ENCODE peak calls at places on chromosomes 2 and 18, in six cellular contexts. One of them, this sample, is unnamed.

GRCh38 chr2:69253893-69254292 is 133.1 kb downstream of the GFPT1 start:
- DNase-seq in right atrium auricular region: peak; percentile 90
- DNase-seq in cardiac muscle cell: peak; percentile 100
- DNase-seq in HepG2: no peak
- DNase-seq in A549: peak; percentile 99
- DNase-seq in CD8-positive, alpha-beta T cell: no peak
- DNase-seq in this sample: no peak

GRCh38 chr2:24721470-24721869 is 71.7 kb downstream of the PTRHD1 start:
- DNase-seq in CD8-positive, alpha-beta T cell: no peak
- DNase-seq in HepG2: no peak
- DNase-seq in cardiac muscle cell: peak; percentile 88
- DNase-seq in A549: no peak
- DNase-seq in right atrium auricular region: peak; percentile 62
- DNase-seq in this sample: no peak

GRCh38 chr18:45760443-45761036 is 36.6 kb downstream of the SLC14A1 start:
- DNase-seq in CD8-positive, alpha-beta T cell: no peak
- DNase-seq in right atrium auricular region: no peak
- DNase-seq in cardiac muscle cell: no peak
- DNase-seq in A549: no peak
- DNase-seq in HepG2: no peak
- DNase-seq in this sample: no peak

GRCh38 chr2:20929721-20930120 is 106.8 kb upstream of the LDAH start:
- DNase-seq in A549: no peak
- DNase-seq in cardiac muscle cell: no peak
- DNase-seq in right atrium auricular region: no peak
- DNase-seq in CD8-positive, alpha-beta T cell: no peak
- DNase-seq in HepG2: peak; percentile 36
- DNase-seq in this sample: no peak

GRCh38 chr2:655626-656025 is 21.6 kb downstream of the TMEM18 start:
- DNase-seq in HepG2: no peak
- DNase-seq in right atrium auricular region: peak; percentile 30
- DNase-seq in A549: no peak
- DNase-seq in cardiac muscle cell: peak; percentile 32
- DNase-seq in CD8-positive, alpha-beta T cell: no peak
- DNase-seq in this sample: no peak

GRCh38 chr2:231929961-231930600 is 3.9 kb upstream of the NPPC start:
- DNase-seq in cardiac muscle cell: peak; percentile 19
- DNase-seq in right atrium auricular region: peak; percentile 56
- DNase-seq in HepG2: no peak
- DNase-seq in A549: no peak
- DNase-seq in CD8-positive, alpha-beta T cell: no peak
- DNase-seq in this sample: no peak

GRCh38 chr2:239135531-239135930 is 265.3 kb downstream of the HDAC4 start:
- DNase-seq in HepG2: no peak
- DNase-seq in right atrium auricular region: no peak
- DNase-seq in cardiac muscle cell: no peak
- DNase-seq in A549: no peak
- DNase-seq in CD8-positive, alpha-beta T cell: no peak
- DNase-seq in this sample: no peak

GRCh38 chr2:50318147-50318546 is 713.8 kb downstream of the NRXN1 start:
- DNase-seq in HepG2: no peak
- DNase-seq in CD8-positive, alpha-beta T cell: no peak
- DNase-seq in A549: no peak
- DNase-seq in cardiac muscle cell: no peak
- DNase-seq in right atrium auricular region: no peak
- DNase-seq in this sample: no peak

GRCh38 chr2:98847853-98848252 is 88.2 kb downstream of the CRACDL start:
- DNase-seq in A549: no peak
- DNase-seq in HepG2: no peak
- DNase-seq in CD8-positive, alpha-beta T cell: no peak
- DNase-seq in cardiac muscle cell: peak; percentile 30
- DNase-seq in right atrium auricular region: no peak
- DNase-seq in this sample: no peak

GRCh38 chr18:47420130-47420529 is 168.7 kb upstream of the SKOR2 start:
- DNase-seq in cardiac muscle cell: no peak
- DNase-seq in HepG2: no peak
- DNase-seq in A549: no peak
- DNase-seq in CD8-positive, alpha-beta T cell: no peak
- DNase-seq in right atrium auricular region: no peak
- DNase-seq in this sample: no peak

GRCh38 chr18:47418746-47419145 is 167.3 kb upstream of the SKOR2 start:
- DNase-seq in cardiac muscle cell: no peak
- DNase-seq in A549: no peak
- DNase-seq in right atrium auricular region: no peak
- DNase-seq in HepG2: no peak
- DNase-seq in CD8-positive, alpha-beta T cell: no peak
- DNase-seq in this sample: no peak

GRCh38 chr18:47417807-47418206 is 166.3 kb upstream of the SKOR2 start:
- DNase-seq in HepG2: no peak
- DNase-seq in A549: no peak
- DNase-seq in right atrium auricular region: no peak
- DNase-seq in cardiac muscle cell: no peak
- DNase-seq in CD8-positive, alpha-beta T cell: no peak
- DNase-seq in this sample: no peak

GRCh38 chr18:47425365-47425764 is 173.9 kb upstream of the SKOR2 start:
- DNase-seq in HepG2: no peak
- DNase-seq in CD8-positive, alpha-beta T cell: no peak
- DNase-seq in cardiac muscle cell: no peak
- DNase-seq in A549: no peak
- DNase-seq in right atrium auricular region: no peak
- DNase-seq in this sample: no peak

GRCh38 chr18:47422524-47422923 is 171.1 kb upstream of the SKOR2 start:
- DNase-seq in CD8-positive, alpha-beta T cell: no peak
- DNase-seq in right atrium auricular region: no peak
- DNase-seq in cardiac muscle cell: no peak
- DNase-seq in HepG2: no peak
- DNase-seq in A549: no peak
- DNase-seq in this sample: no peak
- TF ChIP-seq CTCF in CD8-positive, alpha-beta T cell: no peak
- TF ChIP-seq CTCF in right atrium auricular region: no peak
- TF ChIP-seq CTCF in cardiac muscle cell: no peak
- TF ChIP-seq CTCF in HepG2: no peak
- TF ChIP-seq CTCF in A549: no peak
- TF ChIP-seq CTCF in this sample: no peak

GRCh38 chr18:32439802-32440201 is 30.9 kb downstream of the GAREM1 start:
- DNase-seq in HepG2: no peak
- DNase-seq in right atrium auricular region: no peak
- DNase-seq in CD8-positive, alpha-beta T cell: no peak
- DNase-seq in A549: peak; percentile 9
- DNase-seq in cardiac muscle cell: peak; percentile 19
- DNase-seq in this sample: no peak

GRCh38 chr18:32440478-32440877 is 30.2 kb downstream of the GAREM1 start:
- DNase-seq in A549: no peak
- DNase-seq in right atrium auricular region: no peak
- DNase-seq in HepG2: no peak
- DNase-seq in cardiac muscle cell: no peak
- DNase-seq in CD8-positive, alpha-beta T cell: no peak
- DNase-seq in this sample: no peak

GRCh38 chr18:32443356-32443755 is 27.3 kb downstream of the GAREM1 start:
- DNase-seq in HepG2: no peak
- DNase-seq in cardiac muscle cell: no peak
- DNase-seq in right atrium auricular region: no peak
- DNase-seq in CD8-positive, alpha-beta T cell: no peak
- DNase-seq in A549: no peak
- DNase-seq in this sample: no peak

GRCh38 chr18:32442575-32442974 is 28.1 kb downstream of the GAREM1 start:
- DNase-seq in cardiac muscle cell: no peak
- DNase-seq in HepG2: no peak
- DNase-seq in A549: no peak
- DNase-seq in right atrium auricular region: no peak
- DNase-seq in CD8-positive, alpha-beta T cell: no peak
- DNase-seq in this sample: no peak

GRCh38 chr18:32441536-32441935 is 29.1 kb downstream of the GAREM1 start:
- DNase-seq in right atrium auricular region: no peak
- DNase-seq in cardiac muscle cell: peak; percentile 60
- DNase-seq in A549: no peak
- DNase-seq in CD8-positive, alpha-beta T cell: no peak
- DNase-seq in HepG2: no peak
- DNase-seq in this sample: no peak
- H3K4me3 ChIP-seq in right atrium auricular region: peak overlapping the region; percentile 18
- H3K4me3 ChIP-seq in cardiac muscle cell: no peak overlapping the region
- H3K4me3 ChIP-seq in A549: no peak overlapping the region
- H3K4me3 ChIP-seq in CD8-positive, alpha-beta T cell: no peak overlapping the region
- H3K4me3 ChIP-seq in HepG2: no peak overlapping the region
- H3K4me3 ChIP-seq in this sample: no peak overlapping the region

GRCh38 chr2:95333888-95334338 is 36.8 kb downstream of the KCNIP3 start:
- DNase-seq in A549: no peak
- DNase-seq in cardiac muscle cell: peak; percentile 65
- DNase-seq in CD8-positive, alpha-beta T cell: no peak
- DNase-seq in right atrium auricular region: no peak
- DNase-seq in HepG2: no peak
- DNase-seq in this sample: peak; percentile 45
- H3K27ac ChIP-seq in A549: no peak overlapping the region
- H3K27ac ChIP-seq in cardiac muscle cell: no peak overlapping the region
- H3K27ac ChIP-seq in CD8-positive, alpha-beta T cell: no peak overlapping the region
- H3K27ac ChIP-seq in right atrium auricular region: no peak overlapping the region
- H3K27ac ChIP-seq in HepG2: no peak overlapping the region
- H3K27ac ChIP-seq in this sample: no peak overlapping the region

GRCh38 chr18:77478619-77479018 is 229.0 kb downstream of the GALR1 start:
- DNase-seq in HepG2: peak; percentile 3
- DNase-seq in A549: no peak
- DNase-seq in CD8-positive, alpha-beta T cell: no peak
- DNase-seq in cardiac muscle cell: peak; percentile 58
- DNase-seq in right atrium auricular region: peak; percentile 66
- DNase-seq in this sample: no peak
- TF ChIP-seq CTCF in HepG2: peak; percentile 21
- TF ChIP-seq CTCF in A549: no peak
- TF ChIP-seq CTCF in CD8-positive, alpha-beta T cell: no peak
- TF ChIP-seq CTCF in cardiac muscle cell: peak; percentile 27
- TF ChIP-seq CTCF in right atrium auricular region: no peak
- TF ChIP-seq CTCF in this sample: peak; percentile 17

GRCh38 chr2:129152514-129152913 is 827.0 kb upstream of the RAB6C start:
- DNase-seq in HepG2: no peak
- DNase-seq in right atrium auricular region: no peak
- DNase-seq in A549: no peak
- DNase-seq in CD8-positive, alpha-beta T cell: no peak
- DNase-seq in cardiac muscle cell: no peak
- DNase-seq in this sample: no peak
- H3K4me3 ChIP-seq in HepG2: no peak overlapping the region
- H3K4me3 ChIP-seq in right atrium auricular region: no peak overlapping the region
- H3K4me3 ChIP-seq in A549: no peak overlapping the region
- H3K4me3 ChIP-seq in CD8-positive, alpha-beta T cell: no peak overlapping the region
- H3K4me3 ChIP-seq in cardiac muscle cell: no peak overlapping the region
- H3K4me3 ChIP-seq in this sample: no peak overlapping the region

GRCh38 chr2:47065771-47066380 is 89.2 kb downstream of the STPG4 start:
- DNase-seq in HepG2: no peak
- DNase-seq in A549: no peak
- DNase-seq in cardiac muscle cell: peak; percentile 80
- DNase-seq in right atrium auricular region: no peak
- DNase-seq in CD8-positive, alpha-beta T cell: no peak
- DNase-seq in this sample: no peak

GRCh38 chr2:47068966-47069627 is 86.0 kb downstream of the STPG4 start:
- DNase-seq in A549: no peak
- DNase-seq in HepG2: no peak
- DNase-seq in CD8-positive, alpha-beta T cell: no peak
- DNase-seq in right atrium auricular region: no peak
- DNase-seq in cardiac muscle cell: no peak
- DNase-seq in this sample: no peak

GRCh38 chr2:47070155-47070919 is 84.8 kb downstream of the STPG4 start:
- DNase-seq in cardiac muscle cell: no peak
- DNase-seq in CD8-positive, alpha-beta T cell: no peak
- DNase-seq in HepG2: peak; percentile 72
- DNase-seq in right atrium auricular region: no peak
- DNase-seq in A549: no peak
- DNase-seq in this sample: no peak

GRCh38 chr2:47069628-47070154 is 85.4 kb downstream of the STPG4 start:
- DNase-seq in cardiac muscle cell: peak; percentile 78
- DNase-seq in HepG2: peak; percentile 84
- DNase-seq in right atrium auricular region: no peak
- DNase-seq in CD8-positive, alpha-beta T cell: no peak
- DNase-seq in A549: peak; percentile 73
- DNase-seq in this sample: peak; percentile 83

GRCh38 chr2:47067788-47068407 is 87.2 kb downstream of the STPG4 start:
- DNase-seq in HepG2: peak; percentile 43
- DNase-seq in right atrium auricular region: no peak
- DNase-seq in CD8-positive, alpha-beta T cell: no peak
- DNase-seq in cardiac muscle cell: no peak
- DNase-seq in A549: no peak
- DNase-seq in this sample: no peak
- H3K27ac ChIP-seq in HepG2: peak overlapping the region; percentile 93
- H3K27ac ChIP-seq in right atrium auricular region: peak overlapping the region; percentile 88
- H3K27ac ChIP-seq in CD8-positive, alpha-beta T cell: no peak overlapping the region
- H3K27ac ChIP-seq in cardiac muscle cell: no peak overlapping the region
- H3K27ac ChIP-seq in A549: peak overlapping the region; percentile 90
- H3K27ac ChIP-seq in this sample: peak overlapping the region; percentile 61

GRCh38 chr2:220293966-220294365 is 666.5 kb downstream of the SLC4A3 start:
- DNase-seq in HepG2: no peak
- DNase-seq in A549: no peak
- DNase-seq in cardiac muscle cell: no peak
- DNase-seq in CD8-positive, alpha-beta T cell: no peak
- DNase-seq in right atrium auricular region: no peak
- DNase-seq in this sample: no peak

GRCh38 chr2:220297093-220297492 is 669.7 kb downstream of the SLC4A3 start:
- DNase-seq in A549: no peak
- DNase-seq in right atrium auricular region: no peak
- DNase-seq in cardiac muscle cell: no peak
- DNase-seq in HepG2: no peak
- DNase-seq in CD8-positive, alpha-beta T cell: no peak
- DNase-seq in this sample: no peak

GRCh38 chr2:220300806-220301205 is 673.4 kb downstream of the SLC4A3 start:
- DNase-seq in A549: no peak
- DNase-seq in HepG2: no peak
- DNase-seq in cardiac muscle cell: no peak
- DNase-seq in CD8-positive, alpha-beta T cell: no peak
- DNase-seq in right atrium auricular region: no peak
- DNase-seq in this sample: no peak

DNA sequence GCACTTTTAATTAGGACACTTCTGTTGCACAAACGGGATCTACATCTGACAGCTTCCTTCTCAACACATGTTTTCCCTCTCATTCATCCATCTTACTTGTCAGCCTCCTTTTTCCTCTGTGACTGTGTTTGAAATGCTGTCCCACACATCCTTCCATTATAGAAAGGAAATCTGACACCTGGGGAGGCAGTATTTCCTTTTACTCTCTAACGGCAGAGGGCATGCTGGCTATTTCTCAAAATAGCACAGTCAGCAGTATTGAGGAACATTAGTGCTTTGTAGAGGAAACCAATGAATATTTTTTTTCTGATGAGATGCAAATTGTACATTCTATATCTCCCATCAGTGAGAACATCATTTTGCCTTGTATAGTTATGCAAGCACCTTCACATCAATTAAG is 668.7 kb downstream of the SLC4A3 start:
- DNase-seq in HepG2: no peak
- DNase-seq in CD8-positive, alpha-beta T cell: no peak
- DNase-seq in right atrium auricular region: no peak
- DNase-seq in cardiac muscle cell: no peak
- DNase-seq in A549: no peak
- DNase-seq in this sample: no peak
- TF ChIP-seq CTCF in HepG2: no peak
- TF ChIP-seq CTCF in CD8-positive, alpha-beta T cell: no peak
- TF ChIP-seq CTCF in right atrium auricular region: no peak
- TF ChIP-seq CTCF in cardiac muscle cell: no peak
- TF ChIP-seq CTCF in A549: no peak
- TF ChIP-seq CTCF in this sample: no peak

GRCh38 chr2:212592695-212593094 is 54.1 kb upstream of the ERBB4 start:
- DNase-seq in right atrium auricular region: no peak
- DNase-seq in CD8-positive, alpha-beta T cell: no peak
- DNase-seq in cardiac muscle cell: no peak
- DNase-seq in A549: no peak
- DNase-seq in HepG2: no peak
- DNase-seq in this sample: no peak
- H3K4me3 ChIP-seq in right atrium auricular region: no peak overlapping the region
- H3K4me3 ChIP-seq in CD8-positive, alpha-beta T cell: no peak overlapping the region
- H3K4me3 ChIP-seq in cardiac muscle cell: no peak overlapping the region
- H3K4me3 ChIP-seq in A549: no peak overlapping the region
- H3K4me3 ChIP-seq in HepG2: no peak overlapping the region
- H3K4me3 ChIP-seq in this sample: no peak overlapping the region